ENCODE peak calls at places on chromosome 6, in seven cellular contexts. One of them, this sample, is unnamed.

GRCh38 chr6:684831-685636 is 7.9 kb downstream of the EXOC2 start:
- DNase-seq in T-cell: no peak
- DNase-seq in activated naive CD4-positive, alpha-beta T cell treated with Interleukin-2 at 50 U/mL for 16 hours: peak
- DNase-seq in activated gamma-delta T cell: no peak
- DNase-seq in stimulated activated CD8-positive, alpha-beta memory T cell treated with anti-CD3 and anti-CD28 coated beads, Interleukin-15, amount 100 ng/mL, for 48 hours: peak
- DNase-seq in AG04450: no peak
- DNase-seq in ELR: peak
- DNase-seq in this sample: peak

GRCh38 chr6:162249907-162250642 is 477.5 kb downstream of the PRKN start:
- DNase-seq in T-cell: no peak
- DNase-seq in activated naive CD4-positive, alpha-beta T cell treated with Interleukin-2 at 50 U/mL for 16 hours: no peak
- DNase-seq in activated gamma-delta T cell: no peak
- DNase-seq in stimulated activated CD8-positive, alpha-beta memory T cell treated with anti-CD3 and anti-CD28 coated beads, Interleukin-15, amount 100 ng/mL, for 48 hours: no peak
- DNase-seq in AG04450: no peak
- DNase-seq in ELR: no peak
- DNase-seq in this sample: no peak

GRCh38 chr6:120198033-120198432 is 848.5 kb upstream of the MAN1A1 start:
- DNase-seq in T-cell: no peak
- DNase-seq in activated naive CD4-positive, alpha-beta T cell treated with Interleukin-2 at 50 U/mL for 16 hours: no peak
- DNase-seq in activated gamma-delta T cell: no peak
- DNase-seq in stimulated activated CD8-positive, alpha-beta memory T cell treated with anti-CD3 and anti-CD28 coated beads, Interleukin-15, amount 100 ng/mL, for 48 hours: no peak
- DNase-seq in AG04450: no peak
- DNase-seq in ELR: peak
- DNase-seq in this sample: no peak

GRCh38 chr6:112701201-112701600 is 354.1 kb downstream of the RFPL4B start:
- DNase-seq in T-cell: no peak
- DNase-seq in activated naive CD4-positive, alpha-beta T cell treated with Interleukin-2 at 50 U/mL for 16 hours: no peak
- DNase-seq in activated gamma-delta T cell: no peak
- DNase-seq in stimulated activated CD8-positive, alpha-beta memory T cell treated with anti-CD3 and anti-CD28 coated beads, Interleukin-15, amount 100 ng/mL, for 48 hours: no peak
- DNase-seq in AG04450: no peak
- DNase-seq in ELR: peak
- DNase-seq in this sample: no peak

GRCh38 chr6:158414900-158415299 is 102.6 kb downstream of the TULP4 start:
- DNase-seq in T-cell: no peak
- DNase-seq in activated naive CD4-positive, alpha-beta T cell treated with Interleukin-2 at 50 U/mL for 16 hours: no peak
- DNase-seq in activated gamma-delta T cell: no peak
- DNase-seq in stimulated activated CD8-positive, alpha-beta memory T cell treated with anti-CD3 and anti-CD28 coated beads, Interleukin-15, amount 100 ng/mL, for 48 hours: no peak
- DNase-seq in AG04450: peak
- DNase-seq in ELR: peak
- DNase-seq in this sample: no peak

GRCh38 chr6:131460603-131460995 is 112.4 kb upstream of the ARG1 start:
- DNase-seq in T-cell: no peak
- DNase-seq in activated naive CD4-positive, alpha-beta T cell treated with Interleukin-2 at 50 U/mL for 16 hours: no peak
- DNase-seq in activated gamma-delta T cell: no peak
- DNase-seq in stimulated activated CD8-positive, alpha-beta memory T cell treated with anti-CD3 and anti-CD28 coated beads, Interleukin-15, amount 100 ng/mL, for 48 hours: no peak
- DNase-seq in AG04450: no peak
- DNase-seq in ELR: peak
- DNase-seq in this sample: no peak

GRCh38 chr6:12963566-12963965 is 247.0 kb downstream of the PHACTR1 start:
- DNase-seq in T-cell: no peak
- DNase-seq in activated naive CD4-positive, alpha-beta T cell treated with Interleukin-2 at 50 U/mL for 16 hours: no peak
- DNase-seq in activated gamma-delta T cell: no peak
- DNase-seq in stimulated activated CD8-positive, alpha-beta memory T cell treated with anti-CD3 and anti-CD28 coated beads, Interleukin-15, amount 100 ng/mL, for 48 hours: no peak
- DNase-seq in AG04450: no peak
- DNase-seq in ELR: no peak
- DNase-seq in this sample: no peak

GRCh38 chr6:38929560-38929959 is 119.0 kb upstream of the GLP1R start:
- DNase-seq in T-cell: no peak
- DNase-seq in activated naive CD4-positive, alpha-beta T cell treated with Interleukin-2 at 50 U/mL for 16 hours: no peak
- DNase-seq in activated gamma-delta T cell: no peak
- DNase-seq in stimulated activated CD8-positive, alpha-beta memory T cell treated with anti-CD3 and anti-CD28 coated beads, Interleukin-15, amount 100 ng/mL, for 48 hours: no peak
- DNase-seq in AG04450: no peak
- DNase-seq in ELR: no peak
- DNase-seq in this sample: no peak

GRCh38 chr6:97958143-97958542 is 675.1 kb upstream of the MMS22L start:
- DNase-seq in T-cell: no peak
- DNase-seq in activated naive CD4-positive, alpha-beta T cell treated with Interleukin-2 at 50 U/mL for 16 hours: no peak
- DNase-seq in activated gamma-delta T cell: no peak
- DNase-seq in stimulated activated CD8-positive, alpha-beta memory T cell treated with anti-CD3 and anti-CD28 coated beads, Interleukin-15, amount 100 ng/mL, for 48 hours: no peak
- DNase-seq in AG04450: no peak
- DNase-seq in ELR: peak
- DNase-seq in this sample: no peak

GRCh38 chr6:53986165-53986720 is 125.0 kb upstream of the MLIP start:
- DNase-seq in T-cell: no peak
- DNase-seq in activated naive CD4-positive, alpha-beta T cell treated with Interleukin-2 at 50 U/mL for 16 hours: no peak
- DNase-seq in activated gamma-delta T cell: no peak
- DNase-seq in stimulated activated CD8-positive, alpha-beta memory T cell treated with anti-CD3 and anti-CD28 coated beads, Interleukin-15, amount 100 ng/mL, for 48 hours: no peak
- DNase-seq in AG04450: peak
- DNase-seq in ELR: peak
- DNase-seq in this sample: no peak

GRCh38 chr6:47061631-47062300 is 19.6 kb upstream of the ADGRF1 start:
- DNase-seq in T-cell: no peak
- DNase-seq in activated naive CD4-positive, alpha-beta T cell treated with Interleukin-2 at 50 U/mL for 16 hours: no peak
- DNase-seq in activated gamma-delta T cell: no peak
- DNase-seq in stimulated activated CD8-positive, alpha-beta memory T cell treated with anti-CD3 and anti-CD28 coated beads, Interleukin-15, amount 100 ng/mL, for 48 hours: no peak
- DNase-seq in AG04450: no peak
- DNase-seq in ELR: peak
- DNase-seq in this sample: no peak

GRCh38 chr6:94376876-94377275 is 957.5 kb upstream of the EPHA7 start:
- DNase-seq in T-cell: no peak
- DNase-seq in activated naive CD4-positive, alpha-beta T cell treated with Interleukin-2 at 50 U/mL for 16 hours: no peak
- DNase-seq in activated gamma-delta T cell: no peak
- DNase-seq in stimulated activated CD8-positive, alpha-beta memory T cell treated with anti-CD3 and anti-CD28 coated beads, Interleukin-15, amount 100 ng/mL, for 48 hours: no peak
- DNase-seq in AG04450: no peak
- DNase-seq in ELR: no peak
- DNase-seq in this sample: no peak

GRCh38 chr6:106163966-106164877 is 78.1 kb downstream of the PRDM1 start:
- DNase-seq in T-cell: peak
- DNase-seq in activated naive CD4-positive, alpha-beta T cell treated with Interleukin-2 at 50 U/mL for 16 hours: peak
- DNase-seq in activated gamma-delta T cell: no peak
- DNase-seq in stimulated activated CD8-positive, alpha-beta memory T cell treated with anti-CD3 and anti-CD28 coated beads, Interleukin-15, amount 100 ng/mL, for 48 hours: peak
- DNase-seq in AG04450: peak
- DNase-seq in ELR: peak
- DNase-seq in this sample: peak

GRCh38 chr6:15948930-15949900 is 179.7 kb upstream of the MYLIP start:
- DNase-seq in T-cell: no peak
- DNase-seq in activated naive CD4-positive, alpha-beta T cell treated with Interleukin-2 at 50 U/mL for 16 hours: no peak
- DNase-seq in activated gamma-delta T cell: no peak
- DNase-seq in stimulated activated CD8-positive, alpha-beta memory T cell treated with anti-CD3 and anti-CD28 coated beads, Interleukin-15, amount 100 ng/mL, for 48 hours: no peak
- DNase-seq in AG04450: no peak
- DNase-seq in ELR: no peak
- DNase-seq in this sample: no peak

GRCh38 chr6:10385512-10386132 is 29.3 kb downstream of the TFAP2A start:
- DNase-seq in T-cell: no peak
- DNase-seq in activated naive CD4-positive, alpha-beta T cell treated with Interleukin-2 at 50 U/mL for 16 hours: no peak
- DNase-seq in activated gamma-delta T cell: no peak
- DNase-seq in stimulated activated CD8-positive, alpha-beta memory T cell treated with anti-CD3 and anti-CD28 coated beads, Interleukin-15, amount 100 ng/mL, for 48 hours: no peak
- DNase-seq in AG04450: no peak
- DNase-seq in ELR: no peak
- DNase-seq in this sample: no peak

GRCh38 chr6:25359191-25359861 is 80.2 kb downstream of the CARMIL1 start:
- DNase-seq in T-cell: no peak
- DNase-seq in activated naive CD4-positive, alpha-beta T cell treated with Interleukin-2 at 50 U/mL for 16 hours: no peak
- DNase-seq in activated gamma-delta T cell: no peak
- DNase-seq in stimulated activated CD8-positive, alpha-beta memory T cell treated with anti-CD3 and anti-CD28 coated beads, Interleukin-15, amount 100 ng/mL, for 48 hours: no peak
- DNase-seq in AG04450: no peak
- DNase-seq in ELR: peak
- DNase-seq in this sample: no peak

GRCh38 chr6:47977314-47977713 is 133.7 kb downstream of the PTCHD4 start:
- DNase-seq in T-cell: no peak
- DNase-seq in activated naive CD4-positive, alpha-beta T cell treated with Interleukin-2 at 50 U/mL for 16 hours: no peak
- DNase-seq in activated gamma-delta T cell: no peak
- DNase-seq in stimulated activated CD8-positive, alpha-beta memory T cell treated with anti-CD3 and anti-CD28 coated beads, Interleukin-15, amount 100 ng/mL, for 48 hours: no peak
- DNase-seq in AG04450: no peak
- DNase-seq in ELR: no peak
- DNase-seq in this sample: no peak

GRCh38 chr6:118580585-118581419 is 32.7 kb downstream of the PLN start:
- DNase-seq in T-cell: peak
- DNase-seq in activated naive CD4-positive, alpha-beta T cell treated with Interleukin-2 at 50 U/mL for 16 hours: no peak
- DNase-seq in activated gamma-delta T cell: no peak
- DNase-seq in stimulated activated CD8-positive, alpha-beta memory T cell treated with anti-CD3 and anti-CD28 coated beads, Interleukin-15, amount 100 ng/mL, for 48 hours: no peak
- DNase-seq in AG04450: peak
- DNase-seq in ELR: peak
- DNase-seq in this sample: no peak

GRCh38 chr6:43952746-43953145 is 174.5 kb downstream of the MRPL14 start:
- DNase-seq in T-cell: no peak
- DNase-seq in activated naive CD4-positive, alpha-beta T cell treated with Interleukin-2 at 50 U/mL for 16 hours: no peak
- DNase-seq in activated gamma-delta T cell: no peak
- DNase-seq in stimulated activated CD8-positive, alpha-beta memory T cell treated with anti-CD3 and anti-CD28 coated beads, Interleukin-15, amount 100 ng/mL, for 48 hours: no peak
- DNase-seq in AG04450: no peak
- DNase-seq in ELR: peak
- DNase-seq in this sample: no peak

GRCh38 chr6:151535476-151536279 is 41.9 kb downstream of the CCDC170 start:
- DNase-seq in T-cell: no peak
- DNase-seq in activated naive CD4-positive, alpha-beta T cell treated with Interleukin-2 at 50 U/mL for 16 hours: no peak
- DNase-seq in activated gamma-delta T cell: no peak
- DNase-seq in stimulated activated CD8-positive, alpha-beta memory T cell treated with anti-CD3 and anti-CD28 coated beads, Interleukin-15, amount 100 ng/mL, for 48 hours: no peak
- DNase-seq in AG04450: no peak
- DNase-seq in ELR: no peak
- DNase-seq in this sample: no peak

GRCh38 chr6:22152871-22153270 is 144.0 kb downstream of the PRL start:
- DNase-seq in T-cell: no peak
- DNase-seq in activated naive CD4-positive, alpha-beta T cell treated with Interleukin-2 at 50 U/mL for 16 hours: no peak
- DNase-seq in activated gamma-delta T cell: no peak
- DNase-seq in stimulated activated CD8-positive, alpha-beta memory T cell treated with anti-CD3 and anti-CD28 coated beads, Interleukin-15, amount 100 ng/mL, for 48 hours: no peak
- DNase-seq in AG04450: no peak
- DNase-seq in ELR: no peak
- DNase-seq in this sample: no peak

GRCh38 chr6:16669227-16669626 is 92.0 kb downstream of the ATXN1 start:
- DNase-seq in T-cell: peak
- DNase-seq in activated naive CD4-positive, alpha-beta T cell treated with Interleukin-2 at 50 U/mL for 16 hours: peak
- DNase-seq in activated gamma-delta T cell: no peak
- DNase-seq in stimulated activated CD8-positive, alpha-beta memory T cell treated with anti-CD3 and anti-CD28 coated beads, Interleukin-15, amount 100 ng/mL, for 48 hours: peak
- DNase-seq in AG04450: no peak
- DNase-seq in ELR: peak
- DNase-seq in this sample: peak

GRCh38 chr6:161273356-161273751 is 507 bp downstream of the AGPAT4 start:
- DNase-seq in T-cell: peak
- DNase-seq in activated naive CD4-positive, alpha-beta T cell treated with Interleukin-2 at 50 U/mL for 16 hours: peak
- DNase-seq in activated gamma-delta T cell: no peak
- DNase-seq in stimulated activated CD8-positive, alpha-beta memory T cell treated with anti-CD3 and anti-CD28 coated beads, Interleukin-15, amount 100 ng/mL, for 48 hours: no peak
- DNase-seq in AG04450: no peak
- DNase-seq in ELR: no peak
- DNase-seq in this sample: no peak

GRCh38 chr6:165684333-165684732 is 21.3 kb upstream of the PDE10A start:
- DNase-seq in T-cell: no peak
- DNase-seq in activated naive CD4-positive, alpha-beta T cell treated with Interleukin-2 at 50 U/mL for 16 hours: no peak
- DNase-seq in activated gamma-delta T cell: no peak
- DNase-seq in stimulated activated CD8-positive, alpha-beta memory T cell treated with anti-CD3 and anti-CD28 coated beads, Interleukin-15, amount 100 ng/mL, for 48 hours: no peak
- DNase-seq in AG04450: no peak
- DNase-seq in ELR: no peak
- DNase-seq in this sample: no peak

GRCh38 chr6:3270258-3270657 is 11.5 kb downstream of the PSMG4 start:
- DNase-seq in T-cell: no peak
- DNase-seq in activated naive CD4-positive, alpha-beta T cell treated with Interleukin-2 at 50 U/mL for 16 hours: no peak
- DNase-seq in activated gamma-delta T cell: no peak
- DNase-seq in stimulated activated CD8-positive, alpha-beta memory T cell treated with anti-CD3 and anti-CD28 coated beads, Interleukin-15, amount 100 ng/mL, for 48 hours: no peak
- DNase-seq in AG04450: no peak
- DNase-seq in ELR: no peak
- DNase-seq in this sample: no peak

GRCh38 chr6:1130692-1131091 is 181.2 kb upstream of the FOXQ1 start:
- DNase-seq in T-cell: no peak
- DNase-seq in activated naive CD4-positive, alpha-beta T cell treated with Interleukin-2 at 50 U/mL for 16 hours: no peak
- DNase-seq in activated gamma-delta T cell: no peak
- DNase-seq in stimulated activated CD8-positive, alpha-beta memory T cell treated with anti-CD3 and anti-CD28 coated beads, Interleukin-15, amount 100 ng/mL, for 48 hours: no peak
- DNase-seq in AG04450: no peak
- DNase-seq in ELR: no peak
- DNase-seq in this sample: no peak

GRCh38 chr6:162108041-162108440 is 619.5 kb downstream of the PRKN start:
- DNase-seq in T-cell: no peak
- DNase-seq in activated naive CD4-positive, alpha-beta T cell treated with Interleukin-2 at 50 U/mL for 16 hours: no peak
- DNase-seq in activated gamma-delta T cell: no peak
- DNase-seq in stimulated activated CD8-positive, alpha-beta memory T cell treated with anti-CD3 and anti-CD28 coated beads, Interleukin-15, amount 100 ng/mL, for 48 hours: no peak
- DNase-seq in AG04450: no peak
- DNase-seq in ELR: no peak
- DNase-seq in this sample: no peak

GRCh38 chr6:43916924-43917877 is 147.2 kb downstream of the VEGFA start:
- DNase-seq in T-cell: no peak
- DNase-seq in activated naive CD4-positive, alpha-beta T cell treated with Interleukin-2 at 50 U/mL for 16 hours: no peak
- DNase-seq in activated gamma-delta T cell: no peak
- DNase-seq in stimulated activated CD8-positive, alpha-beta memory T cell treated with anti-CD3 and anti-CD28 coated beads, Interleukin-15, amount 100 ng/mL, for 48 hours: no peak
- DNase-seq in AG04450: no peak
- DNase-seq in ELR: no peak
- DNase-seq in this sample: no peak

GRCh38 chr6:137647762-137648412 is 153.7 kb upstream of the OLIG3 start:
- DNase-seq in T-cell: no peak
- DNase-seq in activated naive CD4-positive, alpha-beta T cell treated with Interleukin-2 at 50 U/mL for 16 hours: no peak
- DNase-seq in activated gamma-delta T cell: no peak
- DNase-seq in stimulated activated CD8-positive, alpha-beta memory T cell treated with anti-CD3 and anti-CD28 coated beads, Interleukin-15, amount 100 ng/mL, for 48 hours: no peak
- DNase-seq in AG04450: no peak
- DNase-seq in ELR: peak
- DNase-seq in this sample: no peak

GRCh38 chr6:106560966-106561740 is 68.1 kb downstream of the RTN4IP1 start:
- DNase-seq in T-cell: no peak
- DNase-seq in activated naive CD4-positive, alpha-beta T cell treated with Interleukin-2 at 50 U/mL for 16 hours: no peak
- DNase-seq in activated gamma-delta T cell: no peak
- DNase-seq in stimulated activated CD8-positive, alpha-beta memory T cell treated with anti-CD3 and anti-CD28 coated beads, Interleukin-15, amount 100 ng/mL, for 48 hours: no peak
- DNase-seq in AG04450: no peak
- DNase-seq in ELR: peak
- DNase-seq in this sample: no peak

This sample was measured in T-helper 2 cell treated with Interferon-gamma antibody and Interleukin-4, amounts not matched to agents 5 μg/mL and 100 μg/mL, for 36 hours.